ENCODE peak calls at places on chromosomes 7 and 10, in ten cellular contexts. A is SK-MEL-5; P is posterior cingulate gyrus; H is SW480; M is anterior cingulate cortex; T is stimulated activated CD8-positive, alpha-beta memory T cell treated with anti-CD3 and anti-CD28 coated beads, Interleukin-15, amount 100 ng/mL, for 24 hours; R is AG04450; O is activated naive CD4-positive, alpha-beta T cell treated with anti-CD3 and anti-CD28 coated beads, Interleukin-2, amount 10 ng/mL, durations not matched to agents 7 days and 5 days; K is naive thymus-derived CD8-positive, alpha-beta T cell; E is stomach. D is an unnamed sample.

GRCh38 chr10:110011679-110012078 is 3.9 kb downstream of the ADD3 start:
- DNase-seq in O (no peak), T (no peak), A (no peak), R (no peak), K (no peak), H (no peak), M (no peak), E (no peak), P (no peak), D (no peak)

GRCh38 chr7:85176197-85176596 is 10.7 kb downstream of the SEMA3D start:
- DNase-seq in R (no peak), A (no peak), H (no peak), M (no peak), T (no peak), O (no peak), P (no peak), E (no peak), K (no peak), D (no peak)

GRCh38 chr10:130054021-130054420 is 56.6 kb downstream of the C10orf143 start:
- DNase-seq in H (no peak), A (no peak), T (no peak), O (no peak), M (no peak), R (no peak), K (no peak), E (no peak), P (no peak), D (no peak)

GRCh38 chr7:18768256-18768655 is 272.7 kb downstream of the HDAC9 start:
- DNase-seq in T (no peak), K (no peak), O (no peak), P (no peak), R (no peak), M (no peak), H (no peak), E (no peak), A (no peak), D (no peak)

GRCh38 chr10:118961401-118961800 is 68.1 kb upstream of the NANOS1 start:
- DNase-seq in R (no peak), P (no peak), T (no peak), O (no peak), M (no peak), A (no peak), E (no peak), K (no peak), H (no peak), D (no peak)

GRCh38 chr10:67114945-67115344 is 189.1 kb downstream of the LRRTM3 start:
- DNase-seq in K (no peak), H (no peak), M (no peak), R (no peak), P (no peak), E (no peak), T (no peak), O (no peak), A (no peak), D (no peak)

GRCh38 chr10:104349623-104350142 is 4.0 kb upstream of the CFAP58 start:
- DNase-seq in E (no peak), M (no peak), R (no peak), K (no peak), T (no peak), A (no peak), O (no peak), P (no peak), H (peak; percentile 61), D (no peak)

GRCh38 chr10:33301097-33301789 is 33.2 kb downstream of the NRP1 start:
- DNase-seq in O (no peak), K (no peak), E (no peak), M (no peak), P (no peak), A (no peak), R (no peak), H (no peak), T (no peak), D (no peak)

GRCh38 chr7:48299580-48300169 is 128.4 kb downstream of the ABCA13 start:
- DNase-seq in E (no peak), K (no peak), T (no peak), R (peak; percentile 49), A (peak; percentile 88), O (peak; percentile 62), P (peak; percentile 77), H (peak; percentile 71), M (peak; percentile 67), D (peak; percentile 51)

GRCh38 chr10:100661546-100661945 is 83.8 kb upstream of the PAX2 start:
- DNase-seq in M (no peak), H (no peak), R (no peak), A (no peak), T (no peak), O (no peak), E (no peak), K (no peak), P (no peak), D (no peak)

GRCh38 chr7:101814081-101814995 is 3.1 kb upstream of the CUX1 start:
- DNase-seq in E (peak; percentile 69), M (no peak), H (peak; percentile 91), O (peak; percentile 61), P (peak; percentile 39), K (peak; percentile 56), A (peak; percentile 58), T (peak; percentile 33), R (no peak), D (peak; percentile 55)

GRCh38 chr7:131724776-131725345 is 168.4 kb upstream of the PODXL start:
- DNase-seq in P (no peak), A (no peak), H (no peak), O (no peak), T (no peak), E (no peak), R (no peak), M (no peak), K (no peak), D (no peak)

GRCh38 chr7:4682621-4683042 is 537 bp downstream of the FOXK1 start:
- DNase-seq in M (no peak), K (peak; percentile 29), T (no peak), E (peak; percentile 68), A (peak; percentile 28), O (peak; percentile 66), R (no peak), P (peak; percentile 33), H (peak; percentile 76), D (peak; percentile 55)

GRCh38 chr10:133012573-133013359 is 70.4 kb upstream of the CFAP46 start:
- DNase-seq in T (no peak), M (no peak), P (no peak), A (no peak), K (no peak), O (no peak), H (no peak), R (no peak), E (no peak), D (no peak)

GRCh38 chr10:71561003-71561577 is 158.5 kb downstream of the C10orf105 start:
- DNase-seq in O (no peak), T (no peak), R (no peak), P (no peak), H (no peak), A (no peak), E (no peak), M (no peak), K (no peak), D (no peak)

GRCh38 chr7:47392241-47392759 is 189.6 kb downstream of the TNS3 start:
- DNase-seq in M (peak; percentile 45), A (no peak), K (no peak), P (peak; percentile 42), E (peak; percentile 86), O (no peak), R (peak; percentile 70), T (no peak), H (no peak), D (no peak)

GRCh38 chr10:133249094-133249780 is 11.6 kb downstream of the VENTX start:
- DNase-seq in P (no peak), T (no peak), R (no peak), O (no peak), K (no peak), E (no peak), A (no peak), H (no peak), M (no peak), D (no peak)

GRCh38 chr10:944034-944831 is 12.7 kb upstream of the LARP4B start:
- DNase-seq in T (no peak), M (no peak), E (peak; percentile 70), A (no peak), H (no peak), P (no peak), R (no peak), O (peak; percentile 61), K (no peak), D (peak; percentile 48)

GRCh38 chr10:60549686-60550085 is 160.0 kb upstream of the ANK3 start:
- DNase-seq in E (no peak), M (no peak), K (no peak), R (no peak), P (no peak), A (peak; percentile 45), T (no peak), O (no peak), H (peak; percentile 62), D (no peak)

GRCh38 chr7:65554-65953 is 126.8 kb upstream of the FAM20C start:
- DNase-seq in H (no peak), T (no peak), E (no peak), P (no peak), R (no peak), A (no peak), O (no peak), M (no peak), K (no peak), D (no peak)

GRCh38 chr10:25766213-25766612 is 167.8 kb upstream of the MYO3A start:
- DNase-seq in K (no peak), P (no peak), E (no peak), T (no peak), R (no peak), O (no peak), H (no peak), A (no peak), M (no peak), D (no peak)

GRCh38 chr10:13717571-13717935 is 130.8 kb downstream of the PRPF18 start:
- DNase-seq in M (no peak), T (no peak), H (no peak), P (no peak), O (no peak), K (no peak), R (no peak), A (no peak), E (no peak), D (no peak)

GRCh38 chr7:6210973-6211372 is 61.5 kb downstream of the CYTH3 start:
- DNase-seq in R (no peak), A (no peak), T (no peak), E (no peak), M (no peak), H (no peak), P (no peak), O (no peak), K (no peak), D (no peak)

GRCh38 chr7:7539711-7540110 is 4.0 kb upstream of the COL28A1 start:
- DNase-seq in A (no peak), P (no peak), E (no peak), K (no peak), T (no peak), O (no peak), H (no peak), M (no peak), R (no peak), D (no peak)

GRCh38 chr7:77570330-77571011 is 33.4 kb downstream of the PTPN12 start:
- DNase-seq in O (no peak), R (peak; percentile 2), T (no peak), H (no peak), A (peak; percentile 93), E (no peak), P (no peak), K (no peak), M (no peak), D (no peak)

GRCh38 chr7:136086712-136087111 is 109.6 kb upstream of the MTPN start:
- DNase-seq in H (peak; percentile 53), P (peak; percentile 48), O (no peak), T (no peak), A (peak; percentile 92), R (peak; percentile 69), K (no peak), E (peak; percentile 44), M (peak; percentile 60), D (peak; percentile 17)

GRCh38 chr7:78562191-78562590 is 763.6 kb downstream of the PHTF2 start:
- DNase-seq in T (no peak), P (no peak), E (no peak), A (no peak), M (no peak), K (no peak), H (no peak), O (no peak), R (no peak), D (no peak)

GRCh38 chr7:539731-540411 is 20.2 kb upstream of the PDGFA start:
- DNase-seq in T (no peak), P (no peak), O (no peak), A (no peak), R (no peak), M (no peak), E (peak; percentile 56), K (no peak), H (peak; percentile 98), D (no peak)

D was measured in activated CD4-positive, alpha-beta memory T cell treated with anti-CD3 and anti-CD28 coated beads, Interleukin-2, amount 10 ng/mL, durations not matched to agents 7 days and 5 days.